ENCODE peak calls at places on chromosomes 7 and 10, in ten cellular contexts. C is ovary, Q is H1, Y is lower leg skin, W is IMR-90, K is vagina, R is sigmoid colon, U is thyroid gland, D is transverse colon, B is H54. J is an unnamed sample.

GRCh38 chr7:126026421-126027088 is 1096.9 kb upstream of the POT1 start:
- DNase-seq in B (peak), C (no peak), U (no peak), Y (no peak), Q (no peak), D (no peak), R (no peak), W (no peak), K (no peak), J (no peak)

GRCh38 chr7:43281268-43281667 is 168.8 kb downstream of the HECW1 start:
- DNase-seq in B (no peak), W (no peak), Y (no peak), C (no peak), D (no peak), K (no peak), Q (no peak), R (no peak), U (no peak), J (no peak)

GRCh38 chr10:117996709-117997108 is 50.0 kb downstream of the RAB11FIP2 start:
- DNase-seq in U (no peak), C (no peak), W (no peak), B (no peak), Q (no peak), R (no peak), K (no peak), Y (no peak), D (no peak), J (no peak)

GRCh38 chr7:108459922-108460551 is 3.8 kb upstream of the NRCAM start:
- DNase-seq in C (no peak), R (no peak), U (peak), Q (no peak), Y (no peak), W (no peak), K (no peak), B (no peak), D (no peak), J (no peak)

GRCh38 chr7:118041336-118041878 is 142.6 kb upstream of the LSM8 start:
- DNase-seq in C (no peak), U (no peak), B (no peak), Q (no peak), R (no peak), W (no peak), Y (no peak), D (no peak), K (no peak), J (no peak)

GRCh38 chr7:16561943-16562342 is 35.3 kb downstream of the LRRC72 start:
- DNase-seq in B (no peak), W (no peak), Y (no peak), R (no peak), Q (no peak), C (no peak), U (no peak), D (no peak), K (no peak), J (no peak)

GRCh38 chr7:75924884-75925283 is 9.9 kb downstream of the POR start:
- DNase-seq in W (no peak), U (no peak), R (no peak), D (no peak), B (no peak), Q (no peak), K (no peak), C (no peak), Y (no peak), J (no peak)

GRCh38 chr10:35912615-35913170 is 270.6 kb upstream of the FZD8 start:
- DNase-seq in W (peak), U (no peak), B (no peak), K (no peak), R (no peak), D (no peak), C (no peak), Q (no peak), Y (no peak), J (no peak)

GRCh38 chr10:17673517-17674051 is 29.6 kb downstream of the STAM start:
- DNase-seq in Y (no peak), U (no peak), D (no peak), R (no peak), W (peak), K (no peak), B (peak), Q (no peak), C (no peak), J (no peak)

GRCh38 chr7:145916776-145917175 is 199.8 kb upstream of the CNTNAP2 start:
- DNase-seq in R (no peak), K (no peak), B (no peak), Y (no peak), C (no peak), U (no peak), Q (no peak), D (no peak), W (no peak), J (no peak)

GRCh38 chr7:151993977-151994676 is 31.3 kb upstream of the GALNT11 start:
- DNase-seq in C (no peak), U (no peak), K (no peak), Q (no peak), W (no peak), R (no peak), B (no peak), Y (no peak), D (no peak), J (no peak)

GRCh38 chr10:15627617-15628196 is 92.0 kb downstream of the ITGA8 start:
- DNase-seq in R (no peak), C (no peak), U (no peak), K (no peak), W (peak), Q (no peak), Y (no peak), B (no peak), D (no peak), J (no peak)

GRCh38 chr10:89332718-89333281 is 5.0 kb downstream of the IFIT3 start:
- DNase-seq in U (no peak), K (no peak), Y (no peak), C (no peak), R (no peak), D (no peak), Q (no peak), B (no peak), W (no peak), J (no peak)

GRCh38 chr10:103666109-103666508 is 172.6 kb downstream of the NEURL1 start:
- DNase-seq in C (no peak), Q (no peak), Y (no peak), W (peak), K (no peak), D (no peak), U (peak), R (no peak), B (no peak), J (no peak)

GRCh38 chr7:78264105-78264504 is 465.5 kb downstream of the PHTF2 start:
- DNase-seq in U (no peak), C (no peak), B (no peak), Y (no peak), R (no peak), K (no peak), W (no peak), D (no peak), Q (no peak), J (no peak)

GRCh38 chr10:33521062-33521461 is 186.6 kb upstream of the NRP1 start:
- DNase-seq in W (no peak), D (no peak), R (no peak), K (no peak), C (no peak), Y (no peak), U (no peak), Q (no peak), B (peak), J (no peak)

GRCh38 chr10:50545846-50546245 is 77.9 kb downstream of the SGMS1 start:
- DNase-seq in D (no peak), R (no peak), Q (no peak), U (no peak), C (no peak), B (no peak), K (no peak), Y (no peak), W (no peak), J (no peak)

GRCh38 chr10:93454146-93454545 is 28.0 kb downstream of the MYOF start:
- DNase-seq in W (no peak), R (no peak), U (no peak), Q (no peak), B (no peak), C (no peak), K (no peak), D (no peak), Y (no peak), J (no peak)

GRCh38 chr10:118332247-118332646 is 9.9 kb downstream of the FAM204A start:
- DNase-seq in B (no peak), R (no peak), Y (no peak), K (no peak), W (no peak), C (no peak), Q (no peak), D (no peak), U (no peak), J (no peak)

GRCh38 chr7:127239814-127240213 is 12.9 kb downstream of the GRM8 start:
- DNase-seq in Q (no peak), K (no peak), W (no peak), C (no peak), U (no peak), B (no peak), R (no peak), Y (no peak), D (no peak), J (no peak)

GRCh38 chr10:78907458-78908211 is 161.1 kb upstream of the ZMIZ1 start:
- DNase-seq in K (no peak), B (no peak), R (peak), Q (no peak), Y (peak), D (no peak), U (no peak), C (no peak), W (no peak), J (no peak)

GRCh38 chr7:152335900-152336571 is 99.8 kb downstream of the KMT2C start:
- DNase-seq in W (no peak), U (no peak), C (no peak), K (no peak), D (no peak), Y (no peak), B (no peak), Q (no peak), R (no peak), J (no peak)

GRCh38 chr7:131431289-131431688 is 103.6 kb downstream of the MKLN1 start:
- DNase-seq in C (no peak), B (no peak), Y (no peak), W (peak), R (no peak), D (peak), Q (no peak), K (no peak), U (no peak), J (no peak)

GRCh38 chr7:41114166-41114565 is 588.7 kb downstream of the INHBA start:
- DNase-seq in D (no peak), Y (no peak), W (peak), R (no peak), C (no peak), Q (no peak), U (no peak), K (no peak), B (no peak), J (no peak)

GRCh38 chr10:2081501-2081900 is 344.2 kb upstream of the ADARB2 start:
- DNase-seq in Q (peak), U (no peak), C (no peak), K (no peak), W (no peak), B (no peak), D (no peak), R (no peak), Y (no peak), J (no peak)

GRCh38 chr7:40843338-40844026 is 708.7 kb downstream of the SUGCT start:
- DNase-seq in D (no peak), Q (no peak), U (no peak), B (no peak), Y (no peak), K (no peak), C (no peak), R (no peak), W (peak), J (no peak)

GRCh38 chr10:132681858-132682755 is 103.8 kb downstream of the NKX6-2 start:
- DNase-seq in U (no peak), D (no peak), K (no peak), R (peak), Y (peak), W (no peak), Q (no peak), B (no peak), C (no peak), J (no peak)

GRCh38 chr10:88473989-88474883 is 108.9 kb downstream of the RNLS start:
- DNase-seq in W (no peak), R (no peak), Y (no peak), C (no peak), D (peak), K (no peak), B (no peak), Q (no peak), U (no peak), J (no peak)

GRCh38 chr10:88932539-88933256 is 19.9 kb downstream of the ACTA2 start:
- DNase-seq in D (peak), Q (no peak), Y (peak), R (peak), B (peak), C (peak), U (peak), W (peak), K (no peak), J (no peak)

GRCh38 chr10:74189999-74190421 is 39.0 kb downstream of the ADK start:
- DNase-seq in D (peak), C (no peak), B (no peak), K (no peak), Q (no peak), Y (no peak), R (no peak), U (peak), W (peak), J (no peak)

GRCh38 chr7:118858651-118859149 is 634.2 kb downstream of the ANKRD7 start:
- DNase-seq in W (no peak), Y (no peak), U (peak), Q (no peak), C (no peak), K (no peak), D (no peak), R (no peak), B (no peak), J (no peak)

GRCh38 chr10:98013122-98013521 is 17.3 kb downstream of the CRTAC1 start:
- DNase-seq in R (no peak), W (no peak), Y (peak), Q (no peak), D (no peak), K (peak), U (no peak), C (no peak), B (no peak), J (no peak)

GRCh38 chr7:141701489-141702046 is 398 bp downstream of the DENND11 start:
- DNase-seq in U (peak), R (peak), D (peak), B (peak), W (no peak), Q (no peak), K (no peak), Y (peak), C (peak), J (peak)

DNA sequence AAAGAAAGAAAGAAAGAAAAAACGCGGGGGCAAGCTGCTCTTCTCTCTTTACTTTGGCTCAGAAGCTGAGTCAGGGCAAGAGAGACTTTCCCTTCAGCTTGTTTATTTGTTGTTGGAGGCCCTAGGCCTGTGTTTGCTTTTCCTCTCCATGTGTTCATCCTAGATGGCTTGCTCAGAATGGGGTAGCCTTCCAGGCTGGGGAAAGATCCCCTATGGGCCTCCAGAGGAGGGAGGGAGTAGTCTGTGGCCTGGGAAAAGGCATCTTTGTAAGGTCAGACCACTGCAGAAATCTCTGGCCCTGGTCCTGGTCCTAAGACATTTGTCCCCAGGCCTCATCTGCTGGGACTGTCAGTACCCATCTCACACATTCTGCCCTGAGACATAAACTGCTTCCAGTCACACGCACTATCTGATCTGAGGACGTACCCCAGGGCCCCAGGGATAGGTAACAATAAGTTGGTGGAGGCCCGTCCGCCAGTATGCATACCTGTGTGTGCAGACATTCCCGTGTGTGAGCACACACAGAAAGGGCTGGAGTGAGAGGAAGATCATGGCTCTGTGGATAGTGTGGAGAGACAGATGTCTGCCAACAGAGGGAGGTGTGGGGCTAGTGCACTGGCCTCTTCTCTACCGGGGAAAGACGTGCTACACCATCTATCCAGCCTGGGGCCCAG is 4.9 kb upstream of the SCD start:
- DNase-seq in Y (no peak), Q (no peak), R (no peak), U (peak), D (peak), W (peak), B (peak), K (no peak), C (no peak), J (no peak)
- TF ChIP-seq POLR2A in Y (no peak), Q (no peak), R (no peak), U (no peak), D (no peak), W (no peak), B (no peak), K (no peak), C (no peak), J (no peak)

GRCh38 chr10:69335063-69335587 is 56.8 kb downstream of the HK1 start:
- DNase-seq in K (no peak), Y (no peak), R (peak), W (no peak), U (peak), B (no peak), Q (no peak), C (peak), D (peak), J (no peak)

GRCh38 chr10:69332278-69333010 is 54.1 kb downstream of the HK1 start:
- DNase-seq in W (no peak), U (no peak), R (no peak), K (no peak), D (peak), B (no peak), Y (no peak), C (no peak), Q (no peak), J (no peak)

GRCh38 chr10:69333205-69333604 is 54.9 kb downstream of the HK1 start:
- DNase-seq in C (no peak), B (no peak), D (no peak), K (no peak), Y (no peak), W (no peak), Q (no peak), U (peak), R (peak), J (no peak)

GRCh38 chr10:69335613-69336012 is 57.3 kb downstream of the HK1 start:
- DNase-seq in K (no peak), R (no peak), C (no peak), W (no peak), Q (no peak), B (no peak), D (no peak), Y (no peak), U (no peak), J (no peak)

GRCh38 chr10:69334258-69335062 is 56.2 kb downstream of the HK1 start:
- DNase-seq in W (no peak), U (no peak), Y (no peak), D (no peak), R (no peak), Q (no peak), B (no peak), C (no peak), K (no peak), J (no peak)
- TF ChIP-seq POLR2A in W (no peak), U (no peak), Y (no peak), D (no peak), R (no peak), Q (no peak), B (no peak), C (no peak), K (no peak), J (no peak)

GRCh38 chr7:134371536-134371935 is 54.8 kb upstream of the SLC35B4 start:
- DNase-seq in Y (no peak), K (no peak), B (no peak), W (no peak), C (no peak), D (no peak), R (no peak), Q (no peak), U (no peak), J (no peak)

GRCh38 chr7:134367956-134368749 is 51.4 kb upstream of the SLC35B4 start:
- DNase-seq in K (no peak), C (no peak), Q (no peak), Y (no peak), B (no peak), U (no peak), D (no peak), W (no peak), R (no peak), J (no peak)

GRCh38 chr7:134370135-134370534 is 53.4 kb upstream of the SLC35B4 start:
- DNase-seq in K (no peak), C (no peak), B (no peak), R (no peak), D (no peak), W (no peak), U (no peak), Y (no peak), Q (no peak), J (no peak)

GRCh38 chr7:134366481-134366880 is 49.8 kb upstream of the SLC35B4 start:
- DNase-seq in K (no peak), U (no peak), R (no peak), Q (no peak), B (no peak), D (no peak), W (no peak), C (no peak), Y (no peak), J (no peak)

GRCh38 chr7:134368851-134369533 is 52.3 kb upstream of the SLC35B4 start:
- DNase-seq in B (no peak), D (no peak), R (no peak), C (no peak), W (peak), U (no peak), Q (no peak), K (no peak), Y (no peak), J (no peak)
- TF ChIP-seq POLR2A in B (no peak), D (no peak), R (no peak), C (no peak), W (no peak), U (no peak), Q (no peak), K (no peak), Y (no peak), J (no peak)

DNA sequence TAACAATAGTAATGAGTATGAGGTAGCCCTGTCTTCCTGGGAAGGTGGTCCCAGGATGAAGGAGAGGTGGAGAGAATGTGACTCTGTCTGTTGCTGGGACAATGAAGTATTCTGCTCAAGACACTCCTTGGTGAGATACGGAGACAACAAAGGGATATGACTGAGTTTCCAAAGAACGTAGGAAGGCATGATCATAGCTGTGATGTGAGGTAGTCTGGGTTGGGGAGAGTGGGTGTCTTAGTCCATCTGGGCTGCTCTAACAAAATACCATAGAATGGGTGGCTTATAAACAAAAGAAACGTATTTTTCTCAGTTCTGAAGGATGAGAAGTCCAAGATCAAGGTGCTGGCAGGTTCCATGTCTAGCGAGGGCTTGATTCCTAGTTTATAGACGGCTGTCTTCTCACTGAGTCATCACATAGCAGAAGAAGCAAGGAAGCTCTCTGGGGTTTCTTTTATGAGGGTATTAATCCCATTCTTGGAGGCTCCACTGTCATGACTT is 84.9 kb upstream of the RHOBTB1 start:
- DNase-seq in R (no peak), U (no peak), D (no peak), B (no peak), W (peak), Q (no peak), Y (no peak), C (no peak), K (no peak), J (no peak)
- TF ChIP-seq POLR2A in R (no peak), U (no peak), D (no peak), B (no peak), W (no peak), Q (no peak), Y (no peak), C (no peak), K (no peak), J (no peak)

GRCh38 chr10:27805215-27805614 is 59.6 kb upstream of the MKX start:
- DNase-seq in U (no peak), B (no peak), C (no peak), Q (no peak), W (no peak), R (no peak), D (no peak), K (no peak), Y (no peak), J (no peak)

GRCh38 chr10:27801171-27801785 is 55.7 kb upstream of the MKX start:
- DNase-seq in Q (no peak), K (no peak), Y (no peak), B (no peak), R (no peak), W (no peak), D (no peak), C (no peak), U (no peak), J (no peak)

GRCh38 chr10:27799046-27799445 is 53.4 kb upstream of the MKX start:
- DNase-seq in B (no peak), U (no peak), Q (no peak), C (no peak), R (no peak), Y (no peak), K (no peak), W (no peak), D (no peak), J (no peak)

DNA sequence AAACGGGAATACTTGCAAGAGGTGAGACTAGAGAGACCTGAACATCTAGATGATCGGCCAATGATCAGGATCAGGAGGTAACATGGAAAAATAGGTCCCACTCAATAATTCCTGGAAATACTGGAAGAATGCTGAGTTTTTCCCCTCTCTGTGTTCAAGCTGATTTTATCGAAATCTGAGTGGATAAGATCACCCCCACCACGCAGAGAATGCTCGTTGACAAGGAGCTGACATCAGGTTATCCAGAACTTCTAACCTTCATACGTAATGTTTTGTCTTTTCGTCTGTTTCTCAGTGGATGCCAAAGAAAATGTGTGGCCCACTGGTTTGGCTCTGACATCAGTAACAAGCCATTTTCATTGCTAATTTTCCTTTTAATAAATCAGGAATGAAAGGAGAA is 58.5 kb upstream of the MKX start:
- DNase-seq in B (no peak), R (no peak), Y (no peak), D (no peak), K (no peak), Q (no peak), W (no peak), C (no peak), U (no peak), J (no peak)
- TF ChIP-seq POLR2A in B (no peak), R (no peak), Y (no peak), D (no peak), K (no peak), Q (no peak), W (no peak), C (no peak), U (no peak), J (no peak)

J was measured in GM12891.